ENCODE peak calls at places on chromosomes 2 and 18, in seven cellular contexts. X is breast epithelium; F is CD4-positive, alpha-beta T cell; B is mesendoderm; J is neuronal stem cell; W is IMR-90; K is psoas muscle. Z is an unnamed sample. For H3K27me3, the result is how much of the 10 kb centered on the place peaks cover.

GRCh38 chr2:42060718-42061619 is 13.1 kb downstream of the PKDCC start:
- DNase-seq in W (peak), X (no peak), K (peak), F (no peak), B (no peak), J (no peak), Z (no peak)

GRCh38 chr2:107325983-107326786 is 440.2 kb upstream of the ST6GAL2 start:
- DNase-seq in J (no peak), F (no peak), K (no peak), X (peak), W (no peak), B (no peak), Z (no peak)

GRCh38 chr2:60460577-60461420 is 92.7 kb downstream of the BCL11A start:
- DNase-seq in F (no peak), X (no peak), J (no peak), W (no peak), B (no peak), K (no peak), Z (no peak)

GRCh38 chr2:86243950-86244733 is 44.9 kb downstream of the MRPL35 start:
- DNase-seq in W (no peak), X (no peak), F (no peak), K (no peak), J (no peak), B (no peak), Z (no peak)

GRCh38 chr2:175880-176800 is 87.7 kb downstream of the SH3YL1 start:
- DNase-seq in W (peak), J (no peak), X (no peak), B (no peak), F (peak), K (no peak), Z (peak)

GRCh38 chr2:203599509-203599908 is 64.4 kb upstream of the RAPH1 start:
- DNase-seq in F (no peak), K (no peak), X (no peak), W (no peak), J (no peak), B (no peak), Z (no peak)

GRCh38 chr2:42916394-42916793 is 124.0 kb upstream of the HAAO start:
- DNase-seq in F (no peak), J (no peak), B (no peak), W (no peak), X (no peak), K (no peak), Z (no peak)

GRCh38 chr2:101327863-101328394 is 19.4 kb upstream of the RNF149 start:
- DNase-seq in B (peak), W (no peak), X (peak), K (no peak), J (no peak), F (no peak), Z (no peak)

GRCh38 chr2:229620759-229621158 is 93.6 kb downstream of the DNER start:
- DNase-seq in B (no peak), X (no peak), W (no peak), K (no peak), J (no peak), F (no peak), Z (no peak)

GRCh38 chr2:145685323-145686050 is 1165.6 kb upstream of the ZEB2 start:
- DNase-seq in J (no peak), X (no peak), W (peak), F (no peak), B (no peak), K (no peak), Z (no peak)

GRCh38 chr2:217220228-217221013 is 360.6 kb upstream of the TNP1 start:
- DNase-seq in W (no peak), F (no peak), B (no peak), K (no peak), J (no peak), X (no peak), Z (no peak)

GRCh38 chr2:74233648-74234047 is 35.2 kb downstream of the MTHFD2 start:
- DNase-seq in B (no peak), J (no peak), F (no peak), K (no peak), W (no peak), X (no peak), Z (no peak)

GRCh38 chr2:11903085-11903484 is 156.7 kb downstream of the LPIN1 start:
- DNase-seq in B (no peak), K (no peak), X (no peak), W (no peak), F (no peak), J (no peak), Z (no peak)

GRCh38 chr2:217437289-217437688 is 565.5 kb downstream of the TNS1 start:
- DNase-seq in K (peak), J (no peak), W (no peak), B (no peak), X (no peak), F (no peak), Z (no peak)

GRCh38 chr2:6418316-6418715 is 447.4 kb downstream of the CMPK2 start:
- DNase-seq in W (no peak), J (peak), X (no peak), K (no peak), B (no peak), F (no peak), Z (no peak)

GRCh38 chr2:102488063-102488462 is 15.0 kb downstream of the SLC9A4 start:
- DNase-seq in B (peak), K (no peak), F (no peak), X (peak), J (no peak), W (peak), Z (no peak)

GRCh38 chr2:149739880-149740265 is 152.3 kb upstream of the MMADHC start:
- DNase-seq in J (no peak), X (no peak), K (no peak), F (no peak), B (no peak), W (no peak), Z (no peak)

GRCh38 chr2:46164581-46165301 is 132.5 kb upstream of the EPAS1 start:
- DNase-seq in F (no peak), J (no peak), X (peak), B (peak), W (peak), K (peak), Z (no peak)

GRCh38 chr2:143161982-143162837 is 33.0 kb downstream of the ARHGAP15 start:
- DNase-seq in K (peak), J (peak), X (peak), W (peak), F (peak), B (peak), Z (peak)

GRCh38 chr18:3059272-3059671 is 46.3 kb upstream of the LPIN2 start:
- DNase-seq in B (no peak), F (no peak), X (no peak), K (no peak), W (no peak), J (no peak), Z (no peak)

GRCh38 chr18:3057526-3057925 is 44.6 kb upstream of the LPIN2 start:
- DNase-seq in X (no peak), K (no peak), F (no peak), W (no peak), J (no peak), B (no peak), Z (no peak)

GRCh38 chr18:3056311-3056710 is 43.4 kb upstream of the LPIN2 start:
- DNase-seq in J (no peak), W (no peak), F (no peak), K (no peak), B (no peak), X (no peak), Z (no peak)

GRCh38 chr18:3060667-3061580 is 48.0 kb upstream of the LPIN2 start:
- DNase-seq in B (no peak), F (peak), X (no peak), W (no peak), J (no peak), K (no peak), Z (peak)

DNA sequence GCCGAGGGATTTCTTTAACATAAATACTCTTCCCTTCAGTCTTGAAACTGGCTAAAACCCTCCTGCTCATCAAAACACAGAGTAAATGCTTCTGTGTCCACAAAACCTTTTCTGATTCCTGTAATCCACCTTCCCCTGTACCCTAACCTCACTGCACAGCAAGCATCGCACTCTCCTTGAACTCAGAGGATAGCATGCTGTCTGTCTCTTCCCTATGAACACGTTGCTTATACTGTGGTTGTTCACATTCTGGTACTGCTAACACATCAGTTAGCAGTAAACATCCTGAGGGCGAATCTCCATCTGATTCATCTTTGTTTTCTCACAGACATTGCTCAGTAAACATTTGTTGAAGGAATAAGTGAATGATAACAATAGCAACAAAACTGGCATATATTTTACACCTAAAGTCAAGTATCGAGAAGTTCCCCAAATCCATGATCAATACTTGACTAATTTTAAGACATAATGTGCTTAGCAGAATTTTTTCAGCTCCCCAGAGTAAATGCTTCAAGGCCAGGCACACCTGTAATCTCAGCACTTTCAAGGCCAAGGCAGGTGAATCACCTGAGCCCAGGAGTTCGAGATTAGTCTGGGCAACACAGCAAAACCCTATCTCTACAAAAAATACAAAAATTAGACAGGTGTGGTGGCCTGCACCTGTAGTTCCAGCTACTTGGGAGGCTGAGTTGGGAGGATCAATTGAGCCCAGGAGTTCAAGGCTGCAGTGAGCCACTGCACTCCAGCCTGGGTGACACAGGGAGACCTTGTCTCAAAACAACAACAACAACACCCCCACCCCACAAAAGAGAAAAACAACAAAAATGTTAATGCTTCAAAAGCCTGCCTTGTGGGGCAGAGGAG is 45.6 kb upstream of the LPIN2 start:
- DNase-seq in F (no peak), K (no peak), W (no peak), B (no peak), X (no peak), J (no peak), Z (peak)
- H3K27ac ChIP-seq in F (peak), K (no peak), W (no peak), B (no peak), X (peak), J (no peak), Z (peak)

GRCh38 chr2:88129313-88129959 is 1.6 kb upstream of the FABP1 start:
- DNase-seq in X (no peak), J (no peak), K (no peak), B (no peak), F (no peak), W (no peak), Z (no peak)
- H3K27me3 ChIP-seq in X (under half), J (under half), K (under half), B (under half), F (under half), W (under half), Z (under half)

GRCh38 chr2:29130295-29130694 is 15.1 kb downstream of the CLIP4 start:
- DNase-seq in J (no peak), W (peak), K (no peak), B (peak), F (no peak), X (no peak), Z (no peak)
- H3K27ac ChIP-seq in J (no peak), W (peak), K (peak), B (no peak), F (no peak), X (no peak), Z (no peak)

DNA sequence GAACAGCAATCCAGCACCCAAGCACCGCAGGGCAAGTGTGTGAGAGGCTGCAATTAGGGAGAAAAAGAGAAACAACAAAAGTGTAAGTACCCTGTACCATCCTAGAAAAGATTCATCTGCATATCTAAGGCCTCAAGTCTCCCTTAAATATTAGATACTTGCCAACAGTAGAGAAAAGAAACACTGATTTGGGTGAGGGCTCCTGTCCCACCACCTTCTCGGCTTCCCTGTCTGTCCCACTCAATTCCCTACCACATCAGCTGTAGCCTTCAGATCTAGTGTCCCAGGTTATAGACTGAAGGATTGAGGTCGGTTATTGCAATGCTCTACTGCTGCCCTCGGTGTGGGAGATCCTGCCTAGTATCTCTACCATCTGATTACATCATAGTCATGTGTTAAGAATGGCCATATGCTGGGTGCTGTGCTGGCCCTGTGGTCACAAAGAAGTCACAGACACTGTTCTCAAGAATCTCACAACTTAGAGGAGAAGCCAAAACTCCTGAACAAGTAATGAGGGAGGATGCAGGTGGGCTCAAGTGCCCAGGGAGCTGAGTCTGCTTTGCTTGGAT is 2.5 kb downstream of the RAX start:
- DNase-seq in J (no peak), K (no peak), X (no peak), B (peak), W (no peak), F (no peak), Z (no peak)
- H3K27me3 ChIP-seq in J (under half), K (half or more), X (half or more), B (half or more), W (half or more), F (half or more), Z (under half)

GRCh38 chr18:50422286-50422898 is 47.5 kb downstream of the SKA1 start:
- DNase-seq in J (no peak), X (no peak), K (no peak), F (no peak), W (no peak), B (no peak), Z (no peak)
- H3K27ac ChIP-seq in J (no peak), X (no peak), K (no peak), F (no peak), W (no peak), B (no peak), Z (no peak)

GRCh38 chr18:49597556-49597955 is 35.7 kb downstream of the LIPG start:
- DNase-seq in J (no peak), B (peak), X (no peak), W (no peak), F (no peak), K (no peak), Z (no peak)
- H3K27me3 ChIP-seq in J (under half), B (under half), X (under half), W (under half), F (under half), K (under half), Z (under half)

GRCh38 chr2:160324917-160325316 is 124.8 kb upstream of the ITGB6 start:
- DNase-seq in F (no peak), B (no peak), K (no peak), J (no peak), X (no peak), W (no peak), Z (no peak)
- H3K27ac ChIP-seq in F (no peak), B (no peak), K (peak), J (no peak), X (peak), W (no peak), Z (no peak)

DNA sequence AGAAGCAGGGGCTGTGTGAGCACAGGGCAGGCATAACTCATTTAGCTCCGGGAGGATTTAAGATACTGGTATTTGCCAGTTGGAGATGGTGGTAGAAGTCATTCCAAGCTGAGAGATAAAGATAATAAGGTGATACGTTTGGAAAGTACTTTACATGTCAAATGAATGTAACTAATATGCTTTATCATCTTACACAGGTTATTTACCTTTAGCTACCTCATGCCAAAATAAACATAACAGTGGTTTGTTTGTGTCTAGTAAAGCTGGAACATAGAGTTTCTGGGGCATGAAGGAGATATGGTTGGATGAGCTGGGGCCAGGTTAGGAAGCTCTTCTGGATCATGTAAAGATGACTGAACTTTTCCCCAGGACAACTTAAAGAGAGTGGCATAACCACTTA is 126.9 kb upstream of the PIK3C3 start:
- DNase-seq in K (no peak), X (no peak), F (no peak), B (peak), J (no peak), W (no peak), Z (no peak)
- H3K27me3 ChIP-seq in K (under half), X (under half), F (under half), B (under half), J (under half), W (under half), Z (under half)

GRCh38 chr2:215619022-215619958 is 183.4 kb upstream of the FN1 start:
- DNase-seq in B (peak), W (peak), X (no peak), J (peak), F (no peak), K (no peak), Z (no peak)
- H3K27ac ChIP-seq in B (peak), W (no peak), X (no peak), J (peak), F (no peak), K (no peak), Z (no peak)

DNA sequence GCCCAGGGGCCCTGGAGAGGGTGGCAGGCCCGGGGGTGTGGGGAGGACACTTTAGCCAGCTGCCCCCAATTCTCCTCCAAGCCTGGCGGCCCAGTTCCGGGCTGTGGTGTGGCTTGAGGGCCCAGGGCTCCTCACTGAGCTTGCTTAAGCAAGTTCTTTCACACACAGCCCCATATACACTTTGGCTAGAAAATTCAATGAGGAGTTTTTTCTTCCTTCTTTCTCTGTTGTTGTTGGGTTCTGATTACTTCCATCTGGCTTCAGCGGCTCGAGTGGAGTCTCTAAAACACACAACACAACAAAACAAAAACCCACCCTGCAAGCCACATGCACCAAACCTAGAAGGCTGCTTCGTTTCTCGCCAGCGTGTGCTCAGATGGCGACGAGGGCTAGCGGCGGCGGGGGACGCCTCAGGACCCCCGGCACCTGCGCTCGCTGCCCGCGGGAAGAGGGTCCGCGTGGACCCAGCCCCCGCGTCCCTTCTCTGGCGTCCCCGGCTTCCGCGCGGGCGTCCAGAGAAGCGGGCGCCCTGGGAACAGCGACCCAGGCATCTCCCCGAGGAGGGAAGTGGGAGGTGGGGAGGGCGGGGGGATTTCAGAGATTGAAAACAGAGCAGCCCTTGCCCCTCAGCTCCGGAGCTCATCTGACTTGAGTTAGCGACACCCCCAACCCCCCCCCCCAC is 597 bp upstream of the GLI2 start:
- DNase-seq in X (no peak), F (no peak), B (no peak), W (peak), J (no peak), K (no peak), Z (no peak)
- H3K27me3 ChIP-seq in X (under half), F (half or more), B (under half), W (under half), J (under half), K (under half), Z (under half)